ENCODE peak calls at places on chromosomes 7 and 10, in five cellular contexts. Y is CD8-positive, alpha-beta T cell; T is heart left ventricle; S is iPS DF 6.9; W is adrenal gland. N is an unnamed sample.

GRCh38 chr10:74092372-74092771 is 58.3 kb downstream of the AP3M1 start:
- DNase-seq in S (no peak), W (no peak), Y (no peak), T (no peak), N (no peak)

GRCh38 chr7:44311561-44312495 is 13.6 kb downstream of the CAMK2B start:
- DNase-seq in W (peak; percentile 41), T (no peak), S (no peak), Y (no peak), N (no peak)

GRCh38 chr7:21326916-21327315 is 101.0 kb upstream of the SP4 start:
- DNase-seq in Y (no peak), S (no peak), W (no peak), T (no peak), N (no peak)

GRCh38 chr10:116469437-116469836 is 41.8 kb downstream of the PNLIPRP3 start:
- DNase-seq in Y (no peak), T (no peak), W (no peak), S (no peak), N (no peak)

GRCh38 chr7:11665381-11665780 is 166.6 kb downstream of the THSD7A start:
- DNase-seq in T (no peak), S (no peak), Y (no peak), W (no peak), N (no peak)

GRCh38 chr10:5117021-5117420 is 22.8 kb downstream of the AKR1C3 start:
- DNase-seq in W (no peak), Y (no peak), T (no peak), S (no peak), N (no peak)

GRCh38 chr7:64314493-64315020 is 796 bp downstream of the ZNF736 start:
- DNase-seq in S (no peak), Y (no peak), T (no peak), W (no peak), N (no peak)

GRCh38 chr7:29375641-29376562 is 181.3 kb downstream of the CHN2 start:
- DNase-seq in T (no peak), Y (no peak), W (no peak), S (no peak), N (no peak)

GRCh38 chr10:95610727-95611126 is 45.8 kb downstream of the ALDH18A1 start:
- DNase-seq in T (no peak), S (no peak), Y (no peak), W (no peak), N (no peak)

GRCh38 chr10:72637398-72637857 is 11.5 kb upstream of the MICU1 start:
- DNase-seq in W (peak; percentile 88), S (no peak), Y (no peak), T (peak; percentile 61), N (no peak)

GRCh38 chr7:137081276-137081675 is 212.8 kb downstream of the CHRM2 start:
- DNase-seq in W (no peak), Y (no peak), S (no peak), T (no peak), N (no peak)

GRCh38 chr7:1979591-1980560 is 252.9 kb downstream of the MAD1L1 start:
- DNase-seq in Y (no peak), T (no peak), W (no peak), S (no peak), N (no peak)

GRCh38 chr10:22658745-22659410 is 55.5 kb downstream of the PIP4K2A start:
- DNase-seq in T (no peak), Y (no peak), W (no peak), S (no peak), N (no peak)

GRCh38 chr10:52280051-52280450 is 34.0 kb upstream of the DKK1 start:
- DNase-seq in Y (no peak), S (no peak), W (no peak), T (no peak), N (no peak)

GRCh38 chr7:30575910-30576309 is 18.8 kb upstream of the GARS1 start:
- DNase-seq in Y (no peak), T (no peak), S (no peak), W (no peak), N (no peak)

GRCh38 chr10:42960491-42961155 is 116.2 kb upstream of the RET start:
- DNase-seq in T (no peak), S (no peak), W (peak; percentile 46), Y (no peak), N (no peak)

GRCh38 chr7:78601728-78602127 is 803.2 kb downstream of the PHTF2 start:
- DNase-seq in T (no peak), Y (no peak), S (no peak), W (no peak), N (no peak)

GRCh38 chr10:120365872-120366271 is 91.2 kb upstream of the PLPP4 start:
- DNase-seq in Y (no peak), W (no peak), T (no peak), S (no peak), N (no peak)

GRCh38 chr7:111929258-111929657 is 276.9 kb downstream of the DOCK4 start:
- DNase-seq in S (no peak), W (no peak), T (no peak), Y (no peak), N (no peak)

GRCh38 chr10:13001041-13001886 is at the start of gene CCDC3:
- DNase-seq in S (no peak), W (no peak), Y (no peak), T (peak; percentile 35), N (no peak)

GRCh38 chr7:94414481-94414880 is 19.8 kb downstream of the COL1A2 start:
- DNase-seq in S (no peak), Y (no peak), W (no peak), T (no peak), N (no peak)

GRCh38 chr7:94410471-94411466 is 16.1 kb downstream of the COL1A2 start:
- DNase-seq in S (no peak), T (no peak), Y (no peak), W (no peak), N (no peak)

GRCh38 chr7:94412762-94413322 is 18.1 kb downstream of the COL1A2 start:
- DNase-seq in W (no peak), S (no peak), T (no peak), Y (no peak), N (no peak)

GRCh38 chr7:94405506-94405905 is 10.8 kb downstream of the COL1A2 start:
- DNase-seq in T (no peak), W (no peak), S (no peak), Y (no peak), N (no peak)

DNA sequence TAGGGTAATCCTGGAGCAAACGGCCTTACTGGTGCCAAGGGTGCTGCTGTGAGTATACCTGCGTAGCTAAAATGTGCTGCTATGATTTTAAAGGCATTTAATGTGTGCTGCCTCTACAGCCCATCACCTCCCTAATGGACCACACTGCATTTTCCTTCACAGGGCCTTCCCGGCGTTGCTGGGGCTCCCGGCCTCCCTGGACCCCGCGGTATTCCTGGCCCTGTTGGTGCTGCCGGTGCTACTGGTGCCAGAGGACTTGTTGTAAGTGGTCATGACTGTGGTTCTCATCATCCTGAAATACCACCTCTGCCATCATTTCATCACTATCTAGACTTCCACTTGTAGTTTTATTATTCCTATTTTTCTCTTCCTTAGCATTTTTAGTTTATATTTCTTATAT is 14.9 kb downstream of the COL1A2 start:
- DNase-seq in S (no peak), W (no peak), T (no peak), Y (no peak), N (no peak)
- H3K4me1 ChIP-seq in S (no peaks in the 10 kb centered on the region), W (no peaks in the 10 kb centered on the region), T (peaks cover 59% of the 10 kb centered on the region), Y (no peaks in the 10 kb centered on the region), N (no peaks in the 10 kb centered on the region)

GRCh38 chr7:130367836-130368235 is 12.5 kb upstream of the CPA1 start:
- DNase-seq in T (no peak), Y (no peak), S (no peak), W (no peak), N (no peak)
- H3K4me1 ChIP-seq in T (peaks cover 37% of the 10 kb centered on the region), Y (peaks cover 46% of the 10 kb centered on the region), S (no peaks in the 10 kb centered on the region), W (peaks cover 61% of the 10 kb centered on the region), N (no peaks in the 10 kb centered on the region)

GRCh38 chr7:70313251-70313650 is 715.0 kb downstream of the AUTS2 start:
- DNase-seq in W (no peak), S (no peak), T (no peak), Y (no peak), N (no peak)
- H3K4me1 ChIP-seq in W (no peaks in the 10 kb centered on the region), S (peaks cover 1% of the 10 kb centered on the region), T (no peaks in the 10 kb centered on the region), Y (peaks cover 17% of the 10 kb centered on the region), N (peaks cover 11% of the 10 kb centered on the region)

DNA sequence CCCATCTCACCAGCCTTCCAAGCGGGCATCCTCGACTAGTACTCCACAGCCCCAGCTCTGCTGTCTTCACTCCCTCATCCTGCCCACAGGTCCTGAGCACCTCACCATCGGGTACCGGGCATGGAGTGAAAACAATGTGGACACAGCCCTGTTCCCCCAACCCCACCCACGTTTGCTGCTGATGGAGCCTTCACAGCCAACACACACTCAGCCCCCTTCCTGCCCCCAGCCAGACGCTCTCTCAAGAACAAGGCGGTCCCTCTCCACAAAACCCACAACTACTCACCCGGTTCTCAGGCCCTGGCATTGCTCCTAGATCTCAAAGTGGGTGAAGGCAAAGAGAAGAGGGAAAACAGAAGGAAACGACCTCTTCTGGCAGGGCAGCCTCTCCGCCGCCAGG is 56.1 kb downstream of the SLIT1 start:
- DNase-seq in W (no peak), Y (no peak), S (no peak), T (no peak), N (no peak)
- H3K4me1 ChIP-seq in W (no peaks in the 10 kb centered on the region), Y (no peaks in the 10 kb centered on the region), S (no peaks in the 10 kb centered on the region), T (no peaks in the 10 kb centered on the region), N (no peaks in the 10 kb centered on the region)

DNA sequence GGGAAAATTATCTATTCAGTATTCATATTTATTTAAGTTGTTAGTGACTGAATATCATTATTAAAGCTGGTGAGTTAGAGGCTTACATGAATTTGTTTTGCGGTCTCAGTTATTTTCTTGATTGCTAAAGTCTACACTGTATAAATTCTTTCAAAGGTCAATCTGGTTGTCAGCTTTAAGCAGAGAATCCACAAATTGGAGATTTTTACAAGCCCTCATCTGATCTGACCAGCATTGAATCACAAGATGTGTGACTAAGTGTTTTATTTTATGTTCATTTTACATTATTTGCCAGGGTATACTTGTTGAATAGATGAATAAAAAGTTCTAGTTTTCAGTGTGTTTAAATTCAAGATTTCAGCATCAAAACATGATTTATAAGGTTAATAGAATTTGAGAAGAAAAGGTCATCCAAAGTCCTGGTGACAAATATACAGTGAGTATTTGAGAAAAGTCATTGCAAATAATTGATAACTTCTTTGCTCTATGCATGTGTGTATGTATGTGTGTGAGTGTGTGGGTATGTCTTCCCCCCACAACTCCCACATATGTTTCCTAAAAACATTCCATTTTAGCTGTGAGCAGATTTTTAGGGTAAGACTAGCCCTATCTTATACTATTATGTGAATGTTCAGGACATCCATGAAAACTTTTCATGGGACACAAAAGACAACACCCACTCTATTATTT is 4.4 kb downstream of the SEMA3A start:
- DNase-seq in W (no peak), S (no peak), T (no peak), Y (no peak), N (no peak)
- H3K4me1 ChIP-seq in W (peaks cover 10% of the 10 kb centered on the region), S (no peaks in the 10 kb centered on the region), T (no peaks in the 10 kb centered on the region), Y (peaks cover 2% of the 10 kb centered on the region), N (no peaks in the 10 kb centered on the region)

DNA sequence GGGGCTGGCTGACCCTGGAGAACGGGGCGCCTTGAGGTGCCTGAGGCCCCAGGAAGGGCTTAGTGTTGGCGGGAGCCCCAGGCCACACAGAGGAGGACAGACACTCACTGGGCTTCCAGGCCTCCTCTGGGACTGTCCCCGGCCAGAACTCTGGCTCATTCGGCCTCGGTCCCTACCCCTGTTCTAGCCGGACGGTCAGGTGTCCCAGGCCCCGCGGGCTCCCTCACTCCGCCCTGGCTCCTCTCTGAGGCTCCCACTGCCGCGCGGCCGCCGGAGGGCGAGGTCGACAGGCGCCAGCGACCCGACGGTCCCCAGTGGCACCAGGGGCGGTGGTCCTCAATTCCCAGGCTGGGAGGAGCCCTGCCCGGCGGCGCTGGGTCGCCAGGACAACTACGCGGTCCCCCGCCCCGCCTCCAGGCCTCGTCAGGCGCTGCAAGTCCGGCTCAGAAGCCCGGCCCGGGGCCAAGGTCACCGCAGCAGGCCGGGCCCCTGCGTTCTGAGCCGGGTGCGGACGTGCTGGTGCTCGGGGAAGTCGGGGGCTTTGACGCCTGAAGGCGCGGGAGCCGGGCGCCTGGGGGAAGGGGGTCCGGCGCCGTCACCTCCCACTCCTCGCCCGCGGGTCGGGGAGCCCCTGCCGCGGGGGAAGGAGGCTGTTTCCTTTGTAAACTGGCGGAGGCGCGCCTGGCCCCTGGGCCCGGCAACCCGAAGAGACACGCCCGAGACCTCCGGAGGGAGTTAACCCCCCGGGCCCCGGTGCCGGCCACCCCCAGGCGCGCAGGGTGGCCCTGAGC is 1.1 kb upstream of the PWWP2B start:
- DNase-seq in S (no peak), T (peak; percentile 81), W (peak; percentile 90), Y (peak; percentile 34), N (no peak)
- H3K4me1 ChIP-seq in S (peaks cover 7% of the 10 kb centered on the region), T (peaks cover 44% of the 10 kb centered on the region), W (peaks cover 47% of the 10 kb centered on the region), Y (peaks cover 12% of the 10 kb centered on the region), N (peaks cover 19% of the 10 kb centered on the region)